ENCODE peak calls at places on chromosomes 13 and 19, in five cellular contexts. O is SK-N-MC, A is H1, R is GM12878, F is endothelial cell of umbilical vein. E is an unnamed sample.

GRCh38 chr13:45510671-45511070 is 45.9 kb downstream of the COG3 start:
- DNase-seq in A (no peak), R (no peak), O (no peak), F (no peak), E (peak; percentile 10)

GRCh38 chr13:57970404-57970803 is 338.9 kb downstream of the PCDH17 start:
- DNase-seq in F (no peak), A (no peak), O (no peak), R (no peak), E (no peak)

GRCh38 chr19:46133101-46133627 is 8.7 kb upstream of the IGFL3 start:
- DNase-seq in A (peak; percentile 57), F (peak; percentile 95), O (peak; percentile 60), R (peak; percentile 24), E (peak; percentile 93)

GRCh38 chr13:23506821-23507210 is 63.4 kb upstream of the TNFRSF19 start:
- DNase-seq in F (no peak), O (no peak), R (no peak), A (no peak), E (no peak)

GRCh38 chr19:3979674-3980352 is 5.5 kb downstream of the EEF2 start:
- DNase-seq in O (no peak), R (no peak), A (no peak), F (no peak), E (no peak)

GRCh38 chr13:95880346-95880745 is 172.9 kb downstream of the UGGT2 start:
- DNase-seq in R (no peak), A (no peak), O (no peak), F (no peak), E (no peak)

GRCh38 chr13:75124415-75124814 is 357.6 kb downstream of the TBC1D4 start:
- DNase-seq in F (no peak), O (no peak), A (no peak), R (no peak), E (no peak)

GRCh38 chr13:111874981-111875380 is 192.0 kb upstream of the SOX1 start:
- DNase-seq in F (no peak), R (no peak), O (no peak), A (no peak), E (no peak)

GRCh38 chr19:17450264-17451075 is 2.0 kb upstream of the TMEM221 start:
- DNase-seq in F (no peak), R (no peak), O (no peak), A (no peak), E (no peak)

GRCh38 chr13:73397486-73398020 is 338.7 kb downstream of the KLF5 start:
- DNase-seq in O (no peak), A (no peak), R (no peak), F (no peak), E (no peak)

GRCh38 chr13:20391597-20392452 is 133.8 kb downstream of the CRYL1 start:
- DNase-seq in O (no peak), F (no peak), R (no peak), A (peak; percentile 53), E (peak; percentile 45)

GRCh38 chr19:29629836-29630534 is 23.9 kb downstream of the POP4 start:
- DNase-seq in F (no peak), O (no peak), R (no peak), A (no peak), E (no peak)

GRCh38 chr13:94464771-94465170 is 14.7 kb downstream of the DCT start:
- DNase-seq in R (no peak), F (no peak), O (no peak), A (no peak), E (no peak)

GRCh38 chr13:38707433-38707832 is 20.6 kb downstream of the FREM2 start:
- DNase-seq in O (no peak), R (no peak), F (no peak), A (no peak), E (no peak)

GRCh38 chr19:5147074-5147970 is 178.4 kb downstream of the KDM4B start:
- DNase-seq in A (no peak), R (no peak), F (no peak), O (no peak), E (no peak)

GRCh38 chr13:21106089-21106488 is 44.7 kb upstream of the LATS2 start:
- DNase-seq in F (no peak), O (no peak), R (no peak), A (no peak), E (no peak)

DNA sequence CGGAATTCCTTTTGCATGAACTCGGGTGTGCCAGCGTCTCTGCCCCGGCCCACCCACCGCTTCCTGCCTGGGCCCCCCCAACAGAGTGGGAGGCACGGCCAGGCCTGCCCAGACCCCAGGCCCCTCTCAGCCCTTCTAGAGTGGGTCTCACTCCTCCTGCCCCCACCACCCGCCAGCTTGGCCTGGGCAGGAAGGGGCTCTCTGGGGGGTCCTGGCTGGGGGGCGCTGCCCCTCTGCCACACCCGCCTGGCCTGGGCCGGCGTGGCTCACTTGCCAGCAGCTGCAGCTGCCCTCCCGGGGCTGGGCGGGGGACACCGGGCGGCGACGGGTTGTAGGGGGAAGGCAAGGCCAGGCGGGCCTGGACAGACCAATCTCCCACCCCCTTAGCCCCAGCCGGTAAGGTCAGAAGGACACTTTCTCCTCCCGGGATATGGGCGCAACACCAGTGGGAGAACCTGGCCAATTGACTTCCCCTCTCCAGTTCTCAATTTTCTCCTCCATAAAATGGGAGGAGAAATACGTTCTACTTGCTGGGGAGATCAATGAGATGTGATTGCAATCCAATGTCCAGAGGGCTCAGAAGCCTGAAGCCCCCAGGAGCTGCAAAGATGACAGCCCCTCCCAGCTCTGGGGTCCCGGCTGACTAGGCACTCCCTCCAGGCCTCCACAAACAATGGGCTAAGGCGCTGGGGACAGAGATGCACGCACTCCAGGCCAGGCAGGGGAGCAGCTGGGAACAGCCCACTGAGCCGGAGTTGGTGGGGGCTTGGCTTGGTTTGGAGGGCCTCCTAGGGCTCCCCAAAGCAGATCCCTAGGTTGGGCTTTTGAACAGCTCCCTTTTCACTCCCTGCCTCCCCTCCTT is 2.4 kb downstream of the CRLF1 start:
- DNase-seq in O (no peak), A (peak; percentile 62), R (no peak), F (no peak), E (peak; percentile 59)
- TF ChIP-seq EZH2 in O (no peak), A (no peak), R (no peak), F (no peak), E (no peak)

GRCh38 chr19:16042533-16043085 is 33.7 kb upstream of the TPM4 start:
- DNase-seq in A (no peak), O (no peak), F (no peak), R (no peak), E (no peak)

GRCh38 chr19:16039545-16039944 is 36.8 kb upstream of the TPM4 start:
- DNase-seq in O (no peak), F (no peak), A (no peak), R (no peak), E (no peak)

GRCh38 chr19:16040642-16041041 is 35.7 kb upstream of the TPM4 start:
- DNase-seq in R (no peak), A (no peak), O (no peak), F (peak; percentile 46), E (no peak)

GRCh38 chr19:16043156-16043757 is 33.0 kb upstream of the TPM4 start:
- DNase-seq in F (no peak), R (no peak), O (no peak), A (no peak), E (no peak)

GRCh38 chr19:16041571-16042386 is 34.5 kb upstream of the TPM4 start:
- DNase-seq in R (no peak), A (peak; percentile 99), O (no peak), F (peak; percentile 74), E (peak; percentile 90)
- TF ChIP-seq POLR2AphosphoS5 in R (no peak), A (no peak), O (no peak), F (peak; percentile 24), E (no peak)

GRCh38 chr19:54485846-54486245 is 12.8 kb upstream of the CDC42EP5 start:
- DNase-seq in A (no peak), R (no peak), F (no peak), O (no peak), E (no peak)

GRCh38 chr19:54489341-54489740 is 13.3 kb upstream of the LAIR2 start:
- DNase-seq in O (no peak), A (no peak), R (no peak), F (no peak), E (peak; percentile 36)

GRCh38 chr19:54493967-54494585 is 8.6 kb upstream of the LAIR2 start:
- DNase-seq in F (no peak), A (no peak), R (no peak), O (no peak), E (no peak)

GRCh38 chr19:54492568-54492967 is 10.1 kb upstream of the LAIR2 start:
- DNase-seq in O (no peak), A (no peak), R (no peak), F (no peak), E (no peak)

GRCh38 chr19:54489766-54490165 is 12.9 kb upstream of the LAIR2 start:
- DNase-seq in A (no peak), R (no peak), F (no peak), O (no peak), E (no peak)
- TF ChIP-seq EZH2 in A (no peak), R (no peak), F (no peak), O (no peak), E (no peak)

GRCh38 chr19:8413593-8413923 is 453 bp downstream of the MARCHF2 start:
- DNase-seq in O (no peak), A (no peak), F (no peak), R (no peak), E (no peak)

DNA sequence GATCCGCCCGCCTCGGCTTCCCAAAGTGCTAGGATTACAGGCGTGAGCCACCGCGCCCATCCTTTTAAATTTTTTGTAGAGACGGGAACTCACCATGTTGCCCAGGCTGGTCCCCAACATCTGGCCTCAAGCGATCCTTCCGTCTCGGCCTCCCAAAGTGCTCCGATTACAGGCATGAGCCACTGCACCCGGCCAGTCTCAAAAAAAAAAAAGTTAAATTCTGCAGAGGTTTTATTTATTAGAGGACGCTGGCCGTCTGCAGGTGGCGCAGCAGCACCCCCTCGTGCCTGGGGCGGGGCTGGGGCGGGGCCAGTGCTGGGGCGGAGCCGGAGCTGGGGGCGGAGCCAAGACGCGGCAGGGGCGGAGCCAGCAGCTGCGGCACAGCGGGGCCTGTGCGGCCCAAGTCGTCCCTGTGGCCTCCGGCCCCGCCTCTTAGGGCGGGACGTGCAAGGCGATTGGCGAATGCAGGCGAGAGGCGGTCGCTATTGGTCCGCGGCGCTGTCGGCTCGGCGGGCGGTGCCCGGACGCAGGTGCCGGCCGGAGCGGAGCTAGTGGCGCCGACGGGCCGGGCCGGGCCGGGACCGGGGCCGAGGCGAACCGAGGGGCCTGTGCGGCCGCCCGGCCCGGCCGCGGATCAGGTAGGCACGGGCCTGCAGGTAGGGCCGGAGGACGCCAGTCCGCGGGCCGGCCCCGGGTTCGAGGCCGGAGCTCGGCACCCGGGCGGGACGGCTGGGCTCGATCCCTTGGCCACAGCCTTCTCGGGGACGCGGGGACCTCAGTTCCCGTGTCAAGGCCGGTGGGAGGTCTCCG is at the start of gene MARCHF2:
- DNase-seq in R (peak; percentile 73), O (no peak), A (peak; percentile 96), F (peak; percentile 98), E (peak; percentile 95)
- TF ChIP-seq POLR2AphosphoS5 in R (no peak), O (no peak), A (no peak), F (peak; percentile 64), E (no peak)

E was measured in GM23338.